ENCODE peak calls at places on chromosomes 16 and 17, in five cellular contexts. L is upper lobe of left lung, T is transverse colon, H is H1, Z is K562. K is an unnamed sample. For H3K4me1, the result is how much of the 10 kb centered on the place peaks cover.

GRCh38 chr17:47363171-47363570 is 39.4 kb downstream of the EFCAB13 start:
- DNase-seq in H (no peak), T (no peak), L (no peak), Z (no peak), K (no peak)

GRCh38 chr17:78474631-78475146 is 96.2 kb downstream of the PGS1 start:
- DNase-seq in H (no peak), T (peak), Z (no peak), L (no peak), K (no peak)

GRCh38 chr17:36824678-36825091 is 112.6 kb upstream of the LHX1 start:
- DNase-seq in L (no peak), Z (no peak), T (no peak), H (no peak), K (no peak)

GRCh38 chr17:40112191-40112590 is 9.6 kb upstream of the MSL1 start:
- DNase-seq in H (no peak), T (no peak), L (no peak), Z (no peak), K (no peak)

GRCh38 chr17:1110844-1111598 is 68.8 kb downstream of the ABR start:
- DNase-seq in Z (no peak), T (peak), H (no peak), L (peak), K (no peak)

GRCh38 chr17:4796550-4796915 is 569 bp downstream of the PSMB6 start:
- DNase-seq in T (peak), Z (peak), H (no peak), L (no peak), K (no peak)

GRCh38 chr17:54408741-54409140 is 491.9 kb upstream of the TOM1L1 start:
- DNase-seq in Z (no peak), H (no peak), T (no peak), L (no peak), K (no peak)

GRCh38 chr17:63840591-63841349 is 1.7 kb downstream of the SMARCD2 start:
- DNase-seq in L (no peak), T (no peak), Z (no peak), H (no peak), K (no peak)

GRCh38 chr17:10025224-10025623 is 120.2 kb upstream of the RCVRN start:
- DNase-seq in H (no peak), L (no peak), T (no peak), Z (no peak), K (no peak)

GRCh38 chr17:77810536-77810935 is 148.0 kb upstream of the TNRC6C start:
- DNase-seq in H (no peak), T (peak), L (no peak), Z (no peak), K (no peak)

GRCh38 chr17:40487371-40488020 is 13.9 kb downstream of the TNS4 start:
- DNase-seq in H (no peak), Z (no peak), T (no peak), L (no peak), K (no peak)

GRCh38 chr17:66344473-66344872 is 42.1 kb downstream of the PRKCA start:
- DNase-seq in Z (no peak), T (no peak), H (no peak), L (no peak), K (no peak)

GRCh38 chr17:7217113-7217987 is 2.3 kb downstream of the DLG4 start:
- DNase-seq in Z (peak), T (peak), H (no peak), L (peak), K (no peak)

GRCh38 chr17:4968166-4968915 is 724 bp upstream of the SPAG7 start:
- DNase-seq in T (no peak), L (no peak), H (no peak), Z (peak), K (no peak)

GRCh38 chr16:66205287-66206167 is 161.0 kb upstream of the CDH5 start:
- DNase-seq in Z (no peak), H (no peak), T (no peak), L (no peak), K (peak)

GRCh38 chr17:42407289-42407836 is 15.7 kb downstream of the CAVIN1 start:
- DNase-seq in H (no peak), L (peak), T (peak), Z (peak), K (no peak)

GRCh38 chr17:17836818-17837379 is at the start of gene SREBF1:
- DNase-seq in T (peak), Z (peak), H (peak), L (peak), K (no peak)

GRCh38 chr16:55661842-55662479 is 6.2 kb downstream of the SLC6A2 start:
- DNase-seq in L (no peak), H (no peak), Z (no peak), T (no peak), K (no peak)

GRCh38 chr17:530851-531250 is 178.2 kb upstream of the RPH3AL start:
- DNase-seq in H (no peak), T (no peak), Z (no peak), L (no peak), K (no peak)

GRCh38 chr17:45740553-45741330 is 43.4 kb upstream of the CRHR1 start:
- DNase-seq in Z (peak), L (peak), T (no peak), H (peak), K (no peak)

GRCh38 chr17:41024702-41025101 is 2.3 kb downstream of the KRTAP1-5 start:
- DNase-seq in T (no peak), L (no peak), Z (no peak), H (no peak), K (no peak)

GRCh38 chr16:19291459-19291858 is 5.9 kb downstream of the CLEC19A start:
- DNase-seq in T (no peak), Z (no peak), H (no peak), L (no peak), K (no peak)

GRCh38 chr17:66240630-66241029 is 11.4 kb upstream of the APOH start:
- DNase-seq in Z (no peak), T (no peak), L (no peak), H (no peak), K (no peak)

GRCh38 chr17:19013806-19014627 is 9.5 kb upstream of the FAM83G start:
- DNase-seq in Z (no peak), L (no peak), T (no peak), H (no peak), K (no peak)
- H3K4me1 ChIP-seq in Z (under half), L (under half), T (under half), H (under half), K (under half)

DNA sequence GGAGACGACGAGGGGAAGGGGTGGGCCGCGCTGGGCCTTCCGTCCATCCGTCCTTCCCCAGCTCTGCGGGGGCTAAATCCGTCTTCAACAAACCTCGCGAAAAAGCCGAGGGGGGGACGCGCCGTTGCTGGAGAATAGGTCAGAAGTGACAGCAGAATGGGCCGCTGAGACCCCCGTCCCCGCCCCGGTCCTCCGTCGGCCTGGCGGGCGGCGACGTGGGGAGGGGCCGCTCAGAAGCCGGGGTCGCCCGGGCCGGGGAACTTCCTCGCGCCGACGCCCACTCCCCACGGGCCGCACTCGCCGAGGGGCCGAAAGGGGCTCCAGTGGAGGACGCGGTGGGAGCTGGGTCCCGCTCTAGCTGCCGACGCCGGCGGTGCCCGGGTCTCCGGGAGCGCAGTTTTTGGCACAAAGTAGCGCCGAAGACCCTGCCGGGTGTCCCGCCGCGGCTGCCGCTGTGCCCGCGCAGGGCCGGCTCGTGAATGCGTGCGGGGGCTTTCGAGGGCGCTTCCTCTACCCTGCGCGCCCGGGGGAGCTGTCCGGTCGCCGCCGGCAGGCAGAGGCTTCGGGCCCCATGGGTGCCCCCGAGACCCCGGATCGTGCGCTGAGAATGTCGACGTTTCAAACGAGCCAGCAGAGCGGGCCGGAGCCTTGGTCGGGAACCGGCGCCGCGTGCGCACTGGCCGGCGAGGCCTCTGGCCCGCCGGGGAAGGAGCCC is 46.4 kb upstream of the SLC38A10 start:
- DNase-seq in Z (no peak), T (no peak), L (no peak), H (no peak), K (no peak)
- TF ChIP-seq POLR2AphosphoS5 in Z (no peak), T (no peak), L (no peak), H (no peak), K (no peak)

GRCh38 chr16:81123092-81123852 is 27.1 kb upstream of the GCSH start:
- DNase-seq in T (no peak), Z (peak), H (no peak), L (no peak), K (no peak)
- TF ChIP-seq EP300 in T (no peak), Z (no peak), H (no peak), L (no peak), K (no peak)

GRCh38 chr16:9113707-9114106 is 22.3 kb downstream of the HAPSTR1 start:
- DNase-seq in T (no peak), L (no peak), Z (no peak), H (no peak), K (no peak)

GRCh38 chr16:9114112-9114511 is 22.7 kb downstream of the HAPSTR1 start:
- DNase-seq in Z (no peak), H (no peak), T (no peak), L (no peak), K (no peak)

GRCh38 chr16:9114842-9115241 is 23.4 kb downstream of the HAPSTR1 start:
- DNase-seq in L (no peak), T (no peak), Z (no peak), H (no peak), K (no peak)

GRCh38 chr16:9112166-9112843 is 20.9 kb downstream of the HAPSTR1 start:
- DNase-seq in Z (no peak), L (no peak), T (no peak), H (no peak), K (no peak)

DNA sequence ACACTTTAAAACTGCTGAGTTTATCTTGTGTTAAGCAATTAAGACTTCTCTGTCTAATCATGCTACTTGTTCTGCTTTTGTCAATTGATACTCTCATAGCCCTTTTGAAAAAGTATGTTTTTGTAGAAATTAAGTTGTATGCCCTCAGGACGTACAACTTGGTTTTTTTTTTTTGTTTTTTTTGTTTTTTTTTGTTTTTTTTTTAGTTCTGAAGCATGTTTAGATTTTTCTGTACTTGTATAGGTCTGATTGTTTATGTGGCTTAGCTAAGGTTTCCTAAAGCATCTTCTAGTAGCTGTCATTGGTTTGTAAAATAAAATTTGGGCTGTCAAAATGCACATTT is 21.4 kb downstream of the HAPSTR1 start:
- DNase-seq in H (no peak), T (no peak), Z (no peak), L (no peak), K (no peak)
- H3K4me1 ChIP-seq in H (under half), T (under half), Z (under half), L (half or more), K (half or more)

DNA sequence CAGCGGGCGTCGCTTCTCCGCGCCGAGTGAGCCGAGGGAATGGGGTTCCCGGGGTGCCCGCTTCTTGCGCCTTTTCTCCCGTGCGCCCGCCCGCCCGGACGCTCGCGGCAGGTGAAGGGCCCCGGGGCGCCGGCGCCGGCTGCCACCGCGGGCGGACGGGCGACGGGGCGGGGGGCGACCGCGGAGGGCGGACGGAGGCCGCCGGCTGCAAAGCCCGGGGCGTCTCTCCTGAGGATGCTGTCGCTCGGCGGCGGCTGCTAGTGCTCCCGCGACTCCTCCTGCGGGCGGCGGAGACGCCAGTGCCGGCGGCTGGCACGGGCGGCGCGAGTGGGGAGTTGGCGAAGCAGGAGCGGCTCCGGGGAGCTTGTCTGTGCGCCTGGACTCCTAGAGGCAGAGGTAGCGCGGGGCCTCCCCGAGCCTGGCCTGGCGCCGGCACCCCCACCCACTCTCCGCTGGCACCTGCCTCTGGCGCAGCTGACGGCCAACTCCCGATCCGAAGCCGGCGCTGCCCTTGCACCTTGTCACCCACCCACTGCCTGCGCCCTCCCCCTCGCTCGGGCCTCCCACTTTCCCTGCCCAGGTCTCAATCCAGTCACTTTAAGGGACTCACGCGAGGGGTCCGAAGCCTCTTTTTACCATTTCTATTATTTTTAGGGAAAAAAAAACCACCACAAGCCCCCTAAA is at the start of gene FAM20A:
- DNase-seq in H (no peak), T (peak), Z (no peak), L (peak), K (peak)
- TF ChIP-seq POLR2AphosphoS5 in H (no peak), T (no peak), Z (no peak), L (peak), K (no peak)

DNA sequence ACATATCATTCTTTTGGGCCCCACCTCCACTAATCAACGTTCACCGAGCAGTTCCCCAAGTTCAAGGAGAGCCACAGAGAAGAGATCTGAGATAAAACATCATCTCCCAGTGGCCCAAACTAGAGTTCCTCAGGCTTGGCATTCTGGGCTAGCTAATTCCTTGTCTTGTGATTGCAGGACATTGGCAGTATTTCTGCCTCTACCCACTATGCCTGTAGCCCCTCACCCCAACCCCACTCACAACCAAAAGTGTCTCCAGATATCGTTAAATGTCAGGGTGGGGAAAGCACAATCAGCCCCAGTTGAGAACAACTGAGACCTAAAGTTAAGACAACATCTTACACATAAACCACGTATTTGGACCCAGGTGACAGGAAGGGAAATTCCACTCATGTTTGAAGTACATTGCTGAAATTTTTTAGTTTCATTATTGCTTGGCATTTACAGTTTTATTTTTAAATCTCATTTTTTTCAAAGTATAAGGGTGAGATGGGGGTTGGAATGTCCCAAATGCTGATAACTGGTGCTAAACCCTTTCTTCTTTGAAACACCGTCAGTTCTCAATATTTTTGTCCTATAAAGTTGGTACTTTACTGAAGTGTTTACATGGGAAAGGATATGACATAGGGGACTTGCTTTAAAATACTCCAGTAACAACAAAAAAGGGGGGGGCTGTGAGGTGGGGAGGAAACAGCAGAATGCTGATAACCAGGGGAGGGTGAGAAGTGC is 13.6 kb downstream of the ZC3H7A start:
- DNase-seq in H (no peak), Z (peak), T (no peak), L (no peak), K (no peak)
- TF ChIP-seq EP300 in H (no peak), Z (peak), T (no peak), L (no peak), K (no peak)

K was measured in esophagus muscularis mucosa.